ENCODE peak calls at places on chromosome 18, in four cellular contexts. One of them, this sample, is unnamed.

GRCh38 chr18:50644146-50644545 is 84.3 kb downstream of the MAPK4 start:
- DNase-seq in HepG2: no peak
- DNase-seq in GM12878: no peak
- DNase-seq in K562: no peak
- DNase-seq in this sample: no peak

GRCh38 chr18:13131241-13131640 is 87.3 kb upstream of the LDLRAD4 start:
- DNase-seq in GM12878: no peak
- DNase-seq in K562: no peak
- DNase-seq in HepG2: no peak
- DNase-seq in this sample: no peak

GRCh38 chr18:395481-396250 is 104.8 kb downstream of the COLEC12 start:
- DNase-seq in HepG2: no peak
- DNase-seq in K562: no peak
- DNase-seq in GM12878: no peak
- DNase-seq in this sample: no peak

GRCh38 chr18:11259421-11259820 is 110.1 kb upstream of the PIEZO2 start:
- DNase-seq in GM12878: no peak
- DNase-seq in K562: no peak
- DNase-seq in HepG2: no peak
- DNase-seq in this sample: no peak

GRCh38 chr18:9437672-9438071 is 37.6 kb upstream of the RALBP1 start:
- DNase-seq in K562: no peak
- DNase-seq in HepG2: no peak
- DNase-seq in GM12878: no peak
- DNase-seq in this sample: no peak

GRCh38 chr18:8758466-8758865 is 53.1 kb downstream of the MTCL1 start:
- DNase-seq in GM12878: no peak
- DNase-seq in K562: no peak
- DNase-seq in HepG2: no peak
- DNase-seq in this sample: no peak

GRCh38 chr18:34871435-34871834 is 161.3 kb downstream of the DTNA start:
- DNase-seq in HepG2: no peak
- DNase-seq in K562: no peak
- DNase-seq in GM12878: no peak
- DNase-seq in this sample: no peak

GRCh38 chr18:79397288-79397829 is 1.6 kb downstream of the NFATC1 start:
- DNase-seq in GM12878: no peak
- DNase-seq in HepG2: no peak
- DNase-seq in K562: no peak
- DNase-seq in this sample: no peak

GRCh38 chr18:36274296-36274695 is 23.2 kb upstream of the FHOD3 start:
- DNase-seq in GM12878: no peak
- DNase-seq in K562: no peak
- DNase-seq in HepG2: no peak
- DNase-seq in this sample: no peak

GRCh38 chr18:8301427-8302172 is 307.6 kb upstream of the RAB12 start:
- DNase-seq in K562: no peak
- DNase-seq in GM12878: no peak
- DNase-seq in HepG2: peak
- DNase-seq in this sample: no peak

GRCh38 chr18:61870151-61870550 is 22.7 kb downstream of the RNF152 start:
- DNase-seq in K562: no peak
- DNase-seq in GM12878: no peak
- DNase-seq in HepG2: no peak
- DNase-seq in this sample: no peak

GRCh38 chr18:28657836-28658410 is 481.0 kb upstream of the CDH2 start:
- DNase-seq in HepG2: no peak
- DNase-seq in GM12878: no peak
- DNase-seq in K562: no peak
- DNase-seq in this sample: no peak

GRCh38 chr18:69161383-69162028 is 239.2 kb upstream of the DOK6 start:
- DNase-seq in GM12878: no peak
- DNase-seq in K562: peak
- DNase-seq in HepG2: peak
- DNase-seq in this sample: peak

GRCh38 chr18:26479065-26479685 is 69.2 kb downstream of the KCTD1 start:
- DNase-seq in K562: no peak
- DNase-seq in HepG2: no peak
- DNase-seq in GM12878: no peak
- DNase-seq in this sample: no peak

GRCh38 chr18:53025247-53025646 is 685.2 kb downstream of the DCC start:
- DNase-seq in HepG2: peak
- DNase-seq in GM12878: no peak
- DNase-seq in K562: no peak
- DNase-seq in this sample: peak

GRCh38 chr18:8765692-8766463 is 60.5 kb downstream of the MTCL1 start:
- DNase-seq in HepG2: no peak
- DNase-seq in K562: no peak
- DNase-seq in GM12878: no peak
- DNase-seq in this sample: no peak

GRCh38 chr18:1455605-1456004 is 550.9 kb downstream of the ADCYAP1 start:
- DNase-seq in HepG2: no peak
- DNase-seq in K562: no peak
- DNase-seq in GM12878: no peak
- DNase-seq in this sample: no peak

GRCh38 chr18:9139400-9140039 is 2.9 kb downstream of the ANKRD12 start:
- DNase-seq in GM12878: no peak
- DNase-seq in K562: no peak
- DNase-seq in HepG2: no peak
- DNase-seq in this sample: no peak

GRCh38 chr18:35397976-35398375 is 20.8 kb upstream of the ZNF396 start:
- DNase-seq in GM12878: no peak
- DNase-seq in HepG2: no peak
- DNase-seq in K562: no peak
- DNase-seq in this sample: no peak

GRCh38 chr18:48111547-48111946 is 181.1 kb upstream of the SMAD2 start:
- DNase-seq in GM12878: no peak
- DNase-seq in HepG2: no peak
- DNase-seq in K562: no peak
- DNase-seq in this sample: no peak

GRCh38 chr18:72114801-72115594 is 429.1 kb downstream of the CBLN2 start:
- DNase-seq in K562: no peak
- DNase-seq in GM12878: no peak
- DNase-seq in HepG2: no peak
- DNase-seq in this sample: no peak

GRCh38 chr18:58787750-58788149 is 76.9 kb upstream of the ZNF532 start:
- DNase-seq in K562: no peak
- DNase-seq in GM12878: no peak
- DNase-seq in HepG2: no peak
- DNase-seq in this sample: no peak

GRCh38 chr18:58785870-58786269 is 78.8 kb upstream of the ZNF532 start:
- DNase-seq in HepG2: no peak
- DNase-seq in K562: no peak
- DNase-seq in GM12878: no peak
- DNase-seq in this sample: peak

GRCh38 chr18:58784601-58785137 is 80.0 kb upstream of the ZNF532 start:
- DNase-seq in K562: no peak
- DNase-seq in GM12878: no peak
- DNase-seq in HepG2: no peak
- DNase-seq in this sample: peak

GRCh38 chr18:58788470-58788869 is 76.2 kb upstream of the ZNF532 start:
- DNase-seq in K562: no peak
- DNase-seq in GM12878: no peak
- DNase-seq in HepG2: no peak
- DNase-seq in this sample: no peak

DNA sequence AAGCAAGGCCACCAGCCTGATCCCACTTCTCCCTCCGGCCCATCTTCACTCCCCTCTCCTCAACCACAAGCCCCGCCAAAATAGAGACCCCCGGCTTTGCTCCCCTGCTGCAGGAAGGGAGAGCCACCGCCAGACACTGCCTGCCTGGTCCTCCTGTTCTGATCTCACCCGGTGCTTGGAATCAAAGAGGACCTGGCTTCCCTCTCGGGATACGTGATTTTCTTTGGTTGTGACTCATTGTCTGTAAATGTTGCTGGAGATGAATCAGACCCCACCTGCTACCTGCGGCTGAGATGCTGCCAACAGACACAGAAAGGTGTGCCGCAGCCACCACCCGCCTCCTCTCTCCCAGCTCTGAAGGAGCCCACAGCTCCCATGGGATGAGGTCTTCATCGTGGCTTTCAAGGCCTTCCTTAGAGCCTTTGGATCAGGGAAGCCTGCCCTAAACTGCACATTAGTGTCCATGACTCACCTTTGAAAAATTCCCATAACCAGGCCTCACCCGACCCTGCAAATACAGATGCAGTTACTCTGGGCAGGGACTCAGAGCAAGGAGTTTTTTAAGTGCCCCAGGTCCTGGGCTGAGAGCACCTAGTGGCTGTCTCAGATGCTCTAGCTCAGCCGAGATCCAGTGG is 79.4 kb upstream of the ZNF532 start:
- DNase-seq in HepG2: no peak
- DNase-seq in K562: no peak
- DNase-seq in GM12878: no peak
- DNase-seq in this sample: peak
- TF ChIP-seq ESRRA in HepG2: no peak
- TF ChIP-seq ESRRA in K562: no peak
- TF ChIP-seq ESRRA in GM12878: no peak
- TF ChIP-seq ESRRA in this sample: no peak

GRCh38 chr18:3354506-3354905 is 92.6 kb downstream of the MYL12B start:
- DNase-seq in K562: no peak
- DNase-seq in GM12878: no peak
- DNase-seq in HepG2: no peak
- DNase-seq in this sample: no peak

GRCh38 chr18:3356614-3357013 is 93.4 kb upstream of the TGIF1 start:
- DNase-seq in K562: no peak
- DNase-seq in HepG2: no peak
- DNase-seq in GM12878: no peak
- DNase-seq in this sample: no peak

GRCh38 chr18:3360211-3360610 is 89.8 kb upstream of the TGIF1 start:
- DNase-seq in HepG2: peak
- DNase-seq in K562: no peak
- DNase-seq in GM12878: no peak
- DNase-seq in this sample: no peak

DNA sequence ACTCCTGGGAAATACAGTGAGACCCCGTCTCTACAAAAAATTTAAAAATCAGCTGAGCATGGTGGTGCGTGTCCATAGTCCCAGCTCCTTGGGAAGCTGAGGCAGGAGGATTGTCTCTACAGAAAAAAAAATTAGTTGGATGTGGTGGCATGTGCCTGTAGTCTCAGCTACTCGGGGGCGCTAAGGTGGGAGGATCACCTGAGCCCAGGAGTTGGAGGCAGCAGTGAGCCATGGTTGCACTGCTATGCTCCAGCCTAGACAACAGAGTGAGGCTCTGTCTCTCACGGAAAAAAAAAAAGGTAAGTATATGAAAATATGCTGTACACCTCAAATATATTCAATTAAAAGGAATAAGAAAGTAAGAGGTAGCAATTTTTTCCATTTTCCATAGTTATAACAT is 92.5 kb upstream of the TGIF1 start:
- DNase-seq in K562: no peak
- DNase-seq in HepG2: no peak
- DNase-seq in GM12878: no peak
- DNase-seq in this sample: no peak
- TF ChIP-seq EP300 in K562: no peak
- TF ChIP-seq EP300 in HepG2: no peak
- TF ChIP-seq EP300 in GM12878: no peak
- TF ChIP-seq EP300 in this sample: no peak

DNA sequence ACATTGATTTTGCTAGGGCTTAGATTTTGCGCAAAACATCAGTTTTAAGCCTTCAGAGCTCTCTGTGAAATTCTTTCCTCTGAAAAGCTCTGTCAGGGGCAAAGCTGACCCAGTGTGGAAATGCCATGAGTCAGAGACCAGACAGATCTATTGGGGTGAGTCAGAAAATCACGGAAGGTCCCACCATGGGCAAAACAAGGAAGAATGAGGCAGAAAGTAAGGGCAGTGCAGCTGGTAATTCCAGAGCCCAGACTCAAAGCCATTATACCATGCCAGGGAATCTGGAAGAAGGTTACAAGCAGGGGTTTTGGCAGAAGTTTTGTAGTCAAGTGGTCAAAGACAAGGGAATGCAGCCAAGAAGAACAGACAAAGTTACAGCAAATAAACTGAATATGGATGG is 256.6 kb upstream of the CTAGE1 start:
- DNase-seq in HepG2: no peak
- DNase-seq in K562: no peak
- DNase-seq in GM12878: no peak
- DNase-seq in this sample: peak
- TF ChIP-seq ESRRA in HepG2: no peak
- TF ChIP-seq ESRRA in K562: no peak
- TF ChIP-seq ESRRA in GM12878: no peak
- TF ChIP-seq ESRRA in this sample: no peak

GRCh38 chr18:70376914-70377258 is 88.0 kb downstream of the SOCS6 start:
- DNase-seq in GM12878: no peak
- DNase-seq in HepG2: peak
- DNase-seq in K562: no peak
- DNase-seq in this sample: peak
- TF ChIP-seq EP300 in GM12878: no peak
- TF ChIP-seq EP300 in HepG2: peak
- TF ChIP-seq EP300 in K562: no peak
- TF ChIP-seq EP300 in this sample: no peak

GRCh38 chr18:5770176-5770575 is 125.1 kb downstream of the TMEM200C start:
- DNase-seq in GM12878: no peak
- DNase-seq in HepG2: no peak
- DNase-seq in K562: no peak
- DNase-seq in this sample: no peak
- TF ChIP-seq ESRRA in GM12878: no peak
- TF ChIP-seq ESRRA in HepG2: no peak
- TF ChIP-seq ESRRA in K562: no peak
- TF ChIP-seq ESRRA in this sample: no peak

GRCh38 chr18:23822590-23823385 is 133.5 kb downstream of the LAMA3 start:
- DNase-seq in K562: no peak
- DNase-seq in HepG2: no peak
- DNase-seq in GM12878: no peak
- DNase-seq in this sample: no peak
- TF ChIP-seq EP300 in K562: no peak
- TF ChIP-seq EP300 in HepG2: no peak
- TF ChIP-seq EP300 in GM12878: no peak
- TF ChIP-seq EP300 in this sample: no peak

This sample was measured in A549.